ENCODE peak calls at places on chromosomes 13 and 19, in nine cellular contexts. R is stomach, X is tibial nerve, S is sigmoid colon, D is H1, W is suprapubic skin, L is esophagus muscularis mucosa, V is K562, I is upper lobe of left lung. A is an unnamed sample.

GRCh38 chr19:35960432-35960972 is 24.3 kb downstream of the LRFN3 start:
- DNase-seq in D (no peak), V (no peak), I (no peak), L (no peak), W (no peak), X (no peak), S (no peak), R (no peak), A (no peak)

GRCh38 chr13:112911883-112912282 is 57.1 kb upstream of the MCF2L start:
- DNase-seq in R (no peak), L (no peak), V (no peak), I (no peak), W (no peak), S (no peak), X (no peak), D (no peak), A (no peak)

GRCh38 chr13:94163535-94163934 is 315.9 kb downstream of the DCT start:
- DNase-seq in L (no peak), I (no peak), R (no peak), D (no peak), W (no peak), V (no peak), S (no peak), X (no peak), A (no peak)

GRCh38 chr19:18910801-18911436 is 8.3 kb downstream of the COPE start:
- DNase-seq in X (no peak), D (no peak), W (peak; percentile 58), L (no peak), V (no peak), I (no peak), R (no peak), S (no peak), A (no peak)

GRCh38 chr13:46057251-46058015 is 4.9 kb upstream of the ZC3H13 start:
- DNase-seq in S (no peak), R (no peak), X (no peak), D (no peak), L (no peak), I (no peak), W (no peak), V (no peak), A (no peak)

GRCh38 chr13:86383561-86383960 is 584.3 kb upstream of the SLITRK6 start:
- DNase-seq in L (no peak), D (no peak), R (no peak), W (no peak), I (no peak), S (no peak), V (no peak), X (no peak), A (no peak)

GRCh38 chr13:68099616-68100015 is 869.5 kb upstream of the PCDH9 start:
- DNase-seq in L (no peak), D (no peak), V (no peak), R (no peak), W (no peak), I (no peak), X (no peak), S (no peak), A (no peak)

GRCh38 chr13:112918746-112919145 is 50.3 kb upstream of the MCF2L start:
- DNase-seq in L (no peak), X (no peak), D (no peak), W (no peak), R (no peak), I (no peak), V (no peak), S (peak; percentile 25), A (no peak)

GRCh38 chr19:36009220-36009619 is 607 bp upstream of the SYNE4 start:
- DNase-seq in R (peak; percentile 72), W (peak; percentile 78), S (peak; percentile 90), L (no peak), D (no peak), X (peak; percentile 42), V (no peak), I (peak; percentile 74), A (peak; percentile 76)

GRCh38 chr19:43532571-43532961 is 422 bp upstream of the ZNF575 start:
- DNase-seq in W (peak; percentile 82), X (no peak), R (peak; percentile 73), D (no peak), V (no peak), I (peak; percentile 69), S (peak; percentile 80), L (no peak), A (peak; percentile 82)

GRCh38 chr19:33134571-33135041 is 2.7 kb downstream of the WDR88 start:
- DNase-seq in W (no peak), V (peak; percentile 33), R (no peak), D (no peak), I (no peak), L (no peak), S (no peak), X (no peak), A (no peak)

GRCh38 chr13:44197791-44198770 is 175.5 kb upstream of the SERP2 start:
- DNase-seq in S (no peak), X (no peak), I (no peak), V (no peak), W (no peak), R (no peak), L (peak; percentile 68), D (no peak), A (no peak)
- TF ChIP-seq EP300 in S (no peak), X (no peak), I (no peak), V (no peak), W (no peak), R (no peak), L (no peak), D (no peak), A (no peak)

GRCh38 chr19:12884627-12884925 is 2.4 kb downstream of the KLF1 start:
- DNase-seq in V (no peak), W (no peak), S (no peak), X (no peak), R (no peak), D (no peak), I (no peak), L (no peak), A (no peak)

GRCh38 chr19:12884202-12884601 is 2.8 kb downstream of the KLF1 start:
- DNase-seq in V (no peak), W (no peak), D (no peak), L (no peak), X (no peak), I (no peak), S (no peak), R (no peak), A (no peak)

GRCh38 chr19:12885749-12886706 is 973 bp downstream of the KLF1 start:
- DNase-seq in V (peak; percentile 89), D (no peak), R (no peak), L (no peak), X (no peak), S (no peak), I (no peak), W (no peak), A (no peak)

GRCh38 chr19:12886943-12887747 is at the start of gene KLF1:
- DNase-seq in V (peak; percentile 84), L (no peak), W (no peak), X (no peak), R (no peak), D (no peak), I (no peak), S (no peak), A (no peak)

GRCh38 chr19:12884926-12885748 is 1.9 kb downstream of the KLF1 start:
- DNase-seq in S (peak; percentile 85), V (peak; percentile 92), X (no peak), D (peak; percentile 94), L (no peak), I (peak; percentile 93), R (peak; percentile 95), W (peak; percentile 81), A (peak; percentile 96)
- TF ChIP-seq POLR2A in S (no peak), V (peak; percentile 80), X (no peak), D (no peak), L (no peak), I (no peak), R (no peak), W (no peak), A (no peak)

GRCh38 chr19:1599460-1599846 is 5.8 kb downstream of the UQCR11 start:
- DNase-seq in W (no peak), S (no peak), D (no peak), R (no peak), V (no peak), L (no peak), I (no peak), X (no peak), A (no peak)

GRCh38 chr19:1602091-1602707 is 3.1 kb downstream of the UQCR11 start:
- DNase-seq in D (no peak), R (no peak), I (no peak), W (no peak), S (no peak), X (no peak), V (no peak), L (no peak), A (no peak)

GRCh38 chr19:1605236-1606137 is at the start of gene UQCR11:
- DNase-seq in S (peak; percentile 98), W (peak; percentile 97), D (peak; percentile 79), V (peak; percentile 98), R (peak; percentile 96), L (peak; percentile 99), X (peak; percentile 94), I (peak; percentile 95), A (peak; percentile 96)

GRCh38 chr19:1598777-1599459 is 6.3 kb upstream of the MBD3 start:
- DNase-seq in L (no peak), X (no peak), I (no peak), D (no peak), S (no peak), V (no peak), W (no peak), R (no peak), A (no peak)

GRCh38 chr19:1601613-1602064 is 3.6 kb downstream of the UQCR11 start:
- DNase-seq in I (no peak), X (no peak), S (no peak), W (no peak), D (no peak), V (peak; percentile 74), R (no peak), L (no peak), A (no peak)
- H3K36me3 ChIP-seq in I (peaks cover 9% of the 10 kb centered on the region), X (peaks cover 22% of the 10 kb centered on the region), S (peaks cover 28% of the 10 kb centered on the region), W (peaks cover 38% of the 10 kb centered on the region), D (peaks cover 23% of the 10 kb centered on the region), V (peaks cover 62% of the 10 kb centered on the region), R (peaks cover 40% of the 10 kb centered on the region), L (peaks cover 37% of the 10 kb centered on the region), A (peaks cover 23% of the 10 kb centered on the region)

GRCh38 chr19:46762245-46762890 is 16.1 kb upstream of the STRN4 start:
- DNase-seq in D (no peak), I (no peak), W (no peak), X (no peak), L (no peak), V (no peak), R (no peak), S (no peak), A (no peak)

GRCh38 chr19:46761418-46761831 is 15.2 kb upstream of the STRN4 start:
- DNase-seq in R (no peak), L (no peak), X (no peak), S (no peak), D (no peak), V (no peak), I (no peak), W (no peak), A (no peak)

GRCh38 chr19:46760363-46760762 is 14.1 kb upstream of the STRN4 start:
- DNase-seq in I (no peak), D (no peak), L (no peak), S (peak; percentile 42), R (no peak), W (no peak), V (no peak), X (no peak), A (no peak)

GRCh38 chr19:46766569-46767317 is 20.5 kb upstream of the STRN4 start:
- DNase-seq in X (no peak), R (peak; percentile 58), S (peak; percentile 68), L (no peak), W (no peak), V (peak; percentile 73), D (no peak), I (peak; percentile 66), A (peak; percentile 51)

GRCh38 chr19:46764817-46765291 is 18.6 kb upstream of the STRN4 start:
- DNase-seq in W (no peak), X (no peak), R (no peak), I (peak; percentile 80), V (no peak), D (no peak), L (no peak), S (peak; percentile 52), A (peak; percentile 82)
- TF ChIP-seq EP300 in W (no peak), X (no peak), R (no peak), I (no peak), V (no peak), D (no peak), L (no peak), S (no peak), A (peak; percentile 61)

A was measured in transverse colon.